ENCODE peak calls at places on chromosomes 4 and X, in seven cellular contexts. One of them, this sample, is unnamed.

GRCh38 chr4:138897818-138898226 is 117.8 kb upstream of the NOCT start:
- DNase-seq in GM23338: no peak
- DNase-seq in transverse colon: no peak
- DNase-seq in sigmoid colon: no peak
- DNase-seq in breast epithelium: no peak
- DNase-seq in GM12878: no peak
- DNase-seq in stomach: no peak
- DNase-seq in this sample: no peak

GRCh38 chrX:101232316-101232715 is 12.7 kb downstream of the DRP2 start:
- DNase-seq in GM23338: no peak
- DNase-seq in transverse colon: no peak
- DNase-seq in sigmoid colon: no peak
- DNase-seq in breast epithelium: no peak
- DNase-seq in GM12878: no peak
- DNase-seq in stomach: no peak
- DNase-seq in this sample: no peak

GRCh38 chr4:16573181-16573580 is 325.3 kb downstream of the LDB2 start:
- DNase-seq in GM23338: no peak
- DNase-seq in transverse colon: no peak
- DNase-seq in sigmoid colon: no peak
- DNase-seq in breast epithelium: no peak
- DNase-seq in GM12878: no peak
- DNase-seq in stomach: no peak
- DNase-seq in this sample: no peak

GRCh38 chr4:140049924-140050681 is 103.9 kb downstream of the MAML3 start:
- DNase-seq in GM23338: peak
- DNase-seq in transverse colon: no peak
- DNase-seq in sigmoid colon: no peak
- DNase-seq in breast epithelium: no peak
- DNase-seq in GM12878: no peak
- DNase-seq in stomach: no peak
- DNase-seq in this sample: no peak

GRCh38 chr4:13615162-13615561 is 12.4 kb downstream of the BOD1L1 start:
- DNase-seq in GM23338: no peak
- DNase-seq in transverse colon: no peak
- DNase-seq in sigmoid colon: no peak
- DNase-seq in breast epithelium: no peak
- DNase-seq in GM12878: no peak
- DNase-seq in stomach: no peak
- DNase-seq in this sample: no peak

GRCh38 chrX:154748712-154749339 is 2.1 kb downstream of the GAB3 start:
- DNase-seq in GM23338: peak
- DNase-seq in transverse colon: no peak
- DNase-seq in sigmoid colon: peak
- DNase-seq in breast epithelium: no peak
- DNase-seq in GM12878: no peak
- DNase-seq in stomach: no peak
- DNase-seq in this sample: no peak

GRCh38 chrX:51834076-51834475 is 59.3 kb upstream of the MAGED1 start:
- DNase-seq in GM23338: no peak
- DNase-seq in transverse colon: peak
- DNase-seq in sigmoid colon: no peak
- DNase-seq in breast epithelium: no peak
- DNase-seq in GM12878: no peak
- DNase-seq in stomach: no peak
- DNase-seq in this sample: no peak

GRCh38 chr4:153649572-153649991 is 34.5 kb upstream of the TLR2 start:
- DNase-seq in GM23338: peak
- DNase-seq in transverse colon: no peak
- DNase-seq in sigmoid colon: no peak
- DNase-seq in breast epithelium: no peak
- DNase-seq in GM12878: no peak
- DNase-seq in stomach: no peak
- DNase-seq in this sample: no peak

GRCh38 chr4:183532823-183533222 is 28.0 kb downstream of the ING2 start:
- DNase-seq in GM23338: no peak
- DNase-seq in transverse colon: no peak
- DNase-seq in sigmoid colon: no peak
- DNase-seq in breast epithelium: no peak
- DNase-seq in GM12878: no peak
- DNase-seq in stomach: no peak
- DNase-seq in this sample: no peak

GRCh38 chr4:58649236-58649635 is 1539.1 kb upstream of the IGFBP7 start:
- DNase-seq in GM23338: no peak
- DNase-seq in transverse colon: no peak
- DNase-seq in sigmoid colon: no peak
- DNase-seq in breast epithelium: no peak
- DNase-seq in GM12878: no peak
- DNase-seq in stomach: no peak
- DNase-seq in this sample: no peak

GRCh38 chr4:120718979-120719566 is 203.5 kb downstream of the PRDM5 start:
- DNase-seq in GM23338: peak
- DNase-seq in transverse colon: peak
- DNase-seq in sigmoid colon: no peak
- DNase-seq in breast epithelium: no peak
- DNase-seq in GM12878: no peak
- DNase-seq in stomach: no peak
- DNase-seq in this sample: no peak

GRCh38 chrX:120302434-120302833 is 8.8 kb downstream of the TMEM255A start:
- DNase-seq in GM23338: peak
- DNase-seq in transverse colon: peak
- DNase-seq in sigmoid colon: no peak
- DNase-seq in breast epithelium: no peak
- DNase-seq in GM12878: peak
- DNase-seq in stomach: no peak
- DNase-seq in this sample: no peak

GRCh38 chr4:3355266-3355748 is 62.5 kb downstream of the RGS12 start:
- DNase-seq in GM23338: no peak
- DNase-seq in transverse colon: no peak
- DNase-seq in sigmoid colon: no peak
- DNase-seq in breast epithelium: no peak
- DNase-seq in GM12878: peak
- DNase-seq in stomach: no peak
- DNase-seq in this sample: peak

GRCh38 chr4:93184093-93184492 is 644.5 kb upstream of the ATOH1 start:
- DNase-seq in GM23338: no peak
- DNase-seq in transverse colon: no peak
- DNase-seq in sigmoid colon: no peak
- DNase-seq in breast epithelium: no peak
- DNase-seq in GM12878: no peak
- DNase-seq in stomach: no peak
- DNase-seq in this sample: no peak

GRCh38 chrX:153646620-153647373 is at the start of gene DUSP9:
- DNase-seq in GM23338: peak
- DNase-seq in transverse colon: no peak
- DNase-seq in sigmoid colon: peak
- DNase-seq in breast epithelium: no peak
- DNase-seq in GM12878: no peak
- DNase-seq in stomach: peak
- DNase-seq in this sample: peak

GRCh38 chrX:139020793-139021192 is 309.3 kb upstream of the FGF13 start:
- DNase-seq in GM23338: no peak
- DNase-seq in transverse colon: no peak
- DNase-seq in sigmoid colon: no peak
- DNase-seq in breast epithelium: no peak
- DNase-seq in GM12878: no peak
- DNase-seq in stomach: no peak
- DNase-seq in this sample: no peak

GRCh38 chr4:157803441-157804168 is 369.2 kb downstream of the GASK1B start:
- DNase-seq in GM23338: no peak
- DNase-seq in transverse colon: no peak
- DNase-seq in sigmoid colon: no peak
- DNase-seq in breast epithelium: no peak
- DNase-seq in GM12878: no peak
- DNase-seq in stomach: no peak
- DNase-seq in this sample: no peak

GRCh38 chr4:38231626-38232025 is 271.4 kb downstream of the PTTG2 start:
- DNase-seq in GM23338: no peak
- DNase-seq in transverse colon: peak
- DNase-seq in sigmoid colon: no peak
- DNase-seq in breast epithelium: no peak
- DNase-seq in GM12878: no peak
- DNase-seq in stomach: peak
- DNase-seq in this sample: no peak

GRCh38 chr4:99690990-99691389 is 33.4 kb upstream of the C4orf54 start:
- DNase-seq in GM23338: no peak
- DNase-seq in transverse colon: no peak
- DNase-seq in sigmoid colon: no peak
- DNase-seq in breast epithelium: no peak
- DNase-seq in GM12878: no peak
- DNase-seq in stomach: no peak
- DNase-seq in this sample: no peak

GRCh38 chr4:149735796-149736195 is 79.8 kb downstream of the IQCM start:
- DNase-seq in GM23338: no peak
- DNase-seq in transverse colon: no peak
- DNase-seq in sigmoid colon: no peak
- DNase-seq in breast epithelium: no peak
- DNase-seq in GM12878: no peak
- DNase-seq in stomach: no peak
- DNase-seq in this sample: no peak

GRCh38 chrX:63561425-63561824 is 210.3 kb upstream of the SPIN4 start:
- DNase-seq in GM23338: no peak
- DNase-seq in transverse colon: no peak
- DNase-seq in sigmoid colon: no peak
- DNase-seq in breast epithelium: no peak
- DNase-seq in GM12878: no peak
- DNase-seq in stomach: no peak
- DNase-seq in this sample: no peak

GRCh38 chrX:81120936-81121351 is 80.8 kb downstream of the HMGN5 start:
- DNase-seq in GM23338: peak
- DNase-seq in transverse colon: peak
- DNase-seq in sigmoid colon: peak
- DNase-seq in breast epithelium: no peak
- DNase-seq in GM12878: peak
- DNase-seq in stomach: peak
- DNase-seq in this sample: no peak

GRCh38 chr4:14110407-14110806 is 482.9 kb upstream of the BOD1L1 start:
- DNase-seq in GM23338: no peak
- DNase-seq in transverse colon: no peak
- DNase-seq in sigmoid colon: no peak
- DNase-seq in breast epithelium: no peak
- DNase-seq in GM12878: no peak
- DNase-seq in stomach: no peak
- DNase-seq in this sample: no peak

GRCh38 chr4:4394644-4395043 is 7.7 kb downstream of the NSG1 start:
- DNase-seq in GM23338: no peak
- DNase-seq in transverse colon: no peak
- DNase-seq in sigmoid colon: no peak
- DNase-seq in breast epithelium: no peak
- DNase-seq in GM12878: no peak
- DNase-seq in stomach: no peak
- DNase-seq in this sample: no peak

GRCh38 chr4:150540536-150540935 is 41.4 kb upstream of the MAB21L2 start:
- DNase-seq in GM23338: no peak
- DNase-seq in transverse colon: no peak
- DNase-seq in sigmoid colon: no peak
- DNase-seq in breast epithelium: no peak
- DNase-seq in GM12878: no peak
- DNase-seq in stomach: no peak
- DNase-seq in this sample: no peak

DNA sequence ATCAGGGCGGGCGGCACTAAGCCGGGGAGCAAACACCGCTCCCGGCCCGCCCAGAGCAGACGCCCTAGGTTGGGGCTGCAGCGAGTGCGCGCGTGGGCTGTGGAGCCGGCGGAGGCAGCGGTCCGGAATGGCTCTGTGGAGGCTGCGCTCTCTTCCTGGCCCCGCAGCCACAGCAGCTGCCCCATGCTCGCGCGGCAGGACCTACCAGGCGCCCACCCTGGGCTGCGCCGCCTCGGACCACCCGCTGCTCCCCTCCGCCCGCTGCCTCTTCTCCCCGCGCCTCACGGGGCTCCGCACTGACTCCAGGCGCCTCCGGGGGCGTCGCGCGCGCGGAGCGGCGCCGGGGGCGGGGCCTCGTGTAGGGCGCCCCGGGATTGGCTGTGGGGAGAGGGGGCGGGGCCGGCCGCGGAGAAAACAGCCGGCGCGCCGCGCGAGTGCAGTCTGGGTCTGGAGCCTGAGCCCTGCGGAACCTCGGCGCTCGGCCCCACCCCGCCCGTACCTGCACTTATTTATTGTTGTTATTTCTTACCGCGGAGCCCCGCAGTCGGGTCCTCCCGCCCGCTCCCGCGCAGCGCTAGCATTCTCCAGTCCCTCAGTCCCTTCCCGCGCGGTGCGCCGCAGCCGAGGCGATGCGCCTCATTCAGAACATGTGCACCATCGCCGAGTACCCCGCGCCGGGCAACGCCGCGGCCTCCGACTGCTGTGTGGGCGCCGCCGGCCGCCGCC is at the start of gene RASL11B:
- DNase-seq in GM23338: peak
- DNase-seq in transverse colon: peak
- DNase-seq in sigmoid colon: peak
- DNase-seq in breast epithelium: peak
- DNase-seq in GM12878: peak
- DNase-seq in stomach: peak
- DNase-seq in this sample: peak
- TF ChIP-seq POLR2AphosphoS5 in GM23338: peak
- TF ChIP-seq POLR2AphosphoS5 in transverse colon: peak
- TF ChIP-seq POLR2AphosphoS5 in sigmoid colon: peak
- TF ChIP-seq POLR2AphosphoS5 in breast epithelium: no peak
- TF ChIP-seq POLR2AphosphoS5 in GM12878: no peak
- TF ChIP-seq POLR2AphosphoS5 in stomach: peak
- TF ChIP-seq POLR2AphosphoS5 in this sample: no peak

DNA sequence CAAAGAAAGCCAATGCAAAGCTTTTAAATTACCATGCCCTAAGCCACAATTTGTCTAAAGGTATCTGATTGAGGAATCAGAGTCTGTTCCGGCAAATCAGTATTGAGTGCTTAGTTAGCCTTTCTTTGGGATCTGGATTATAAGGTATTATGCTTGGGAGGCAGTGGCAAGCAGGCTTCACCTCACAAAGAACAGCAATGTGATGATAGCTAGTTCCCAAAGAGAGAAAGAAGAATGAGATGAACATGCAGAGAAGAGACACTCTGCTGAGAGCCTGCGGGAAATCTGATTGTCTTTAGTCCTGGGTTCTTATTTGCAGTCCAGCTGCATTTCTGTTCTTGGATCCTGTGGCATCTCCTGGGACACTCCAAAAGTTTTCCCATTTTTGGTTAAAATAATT is 35.2 kb downstream of the WDFY3 start:
- DNase-seq in GM23338: no peak
- DNase-seq in transverse colon: no peak
- DNase-seq in sigmoid colon: no peak
- DNase-seq in breast epithelium: no peak
- DNase-seq in GM12878: no peak
- DNase-seq in stomach: no peak
- DNase-seq in this sample: no peak
- H3K27ac ChIP-seq in GM23338: peak
- H3K27ac ChIP-seq in transverse colon: no peak
- H3K27ac ChIP-seq in sigmoid colon: no peak
- H3K27ac ChIP-seq in breast epithelium: no peak
- H3K27ac ChIP-seq in GM12878: no peak
- H3K27ac ChIP-seq in stomach: no peak
- H3K27ac ChIP-seq in this sample: no peak

GRCh38 chr4:168615294-168615693 is 118.4 kb downstream of the PALLD start:
- DNase-seq in GM23338: no peak
- DNase-seq in transverse colon: no peak
- DNase-seq in sigmoid colon: no peak
- DNase-seq in breast epithelium: no peak
- DNase-seq in GM12878: no peak
- DNase-seq in stomach: no peak
- DNase-seq in this sample: no peak
- TF ChIP-seq POLR2AphosphoS5 in GM23338: no peak
- TF ChIP-seq POLR2AphosphoS5 in transverse colon: no peak
- TF ChIP-seq POLR2AphosphoS5 in sigmoid colon: no peak
- TF ChIP-seq POLR2AphosphoS5 in breast epithelium: no peak
- TF ChIP-seq POLR2AphosphoS5 in GM12878: no peak
- TF ChIP-seq POLR2AphosphoS5 in stomach: no peak
- TF ChIP-seq POLR2AphosphoS5 in this sample: no peak

GRCh38 chr4:73407227-73407673 is 3.2 kb downstream of the ALB start:
- DNase-seq in GM23338: no peak
- DNase-seq in transverse colon: no peak
- DNase-seq in sigmoid colon: no peak
- DNase-seq in breast epithelium: no peak
- DNase-seq in GM12878: no peak
- DNase-seq in stomach: no peak
- DNase-seq in this sample: no peak
- H3K27ac ChIP-seq in GM23338: no peak
- H3K27ac ChIP-seq in transverse colon: no peak
- H3K27ac ChIP-seq in sigmoid colon: no peak
- H3K27ac ChIP-seq in breast epithelium: no peak
- H3K27ac ChIP-seq in GM12878: no peak
- H3K27ac ChIP-seq in stomach: no peak
- H3K27ac ChIP-seq in this sample: no peak